ENCODE peak calls at places on chromosomes 12 and 14, in four cellular contexts. A, F, I and T are unnamed samples.

GRCh38 chr12:152440-152839 is 61.5 kb downstream of the SLC6A12 start:
- DNase-seq in A (no peak), I (no peak), F (peak; percentile 44), T (no peak)

GRCh38 chr12:102769323-102769916 is 147.6 kb downstream of the PAH start:
- DNase-seq in I (no peak), A (no peak), F (peak; percentile 76), T (peak; percentile 28)

GRCh38 chr12:42283739-42284138 is 42.2 kb downstream of the ZCRB1 start:
- DNase-seq in F (no peak), A (no peak), I (no peak), T (no peak)

GRCh38 chr12:84973026-84973425 is 60.4 kb upstream of the SLC6A15 start:
- DNase-seq in I (no peak), F (peak; percentile 49), A (no peak), T (no peak)

GRCh38 chr12:88202500-88202899 is 60.4 kb downstream of the TMTC3 start:
- DNase-seq in A (no peak), F (peak; percentile 38), I (no peak), T (no peak)

GRCh38 chr12:125070117-125070516 is 4.9 kb downstream of the AACS start:
- DNase-seq in I (no peak), F (peak; percentile 20), A (no peak), T (no peak)

GRCh38 chr12:63151898-63152700 is 1.1 kb upstream of the AVPR1A start:
- DNase-seq in F (peak; percentile 70), I (no peak), A (peak; percentile 48), T (no peak)

GRCh38 chr14:54291491-54292191 is 105.2 kb upstream of the CDKN3 start:
- DNase-seq in A (no peak), I (no peak), F (no peak), T (no peak)

GRCh38 chr14:54498095-54498531 is 9.3 kb upstream of the GMFB start:
- DNase-seq in A (no peak), F (no peak), I (no peak), T (no peak)

GRCh38 chr12:123134265-123134664 is 16.6 kb downstream of the PITPNM2 start:
- DNase-seq in I (no peak), A (no peak), F (no peak), T (no peak)

GRCh38 chr12:88142610-88142991 is 494 bp downstream of the TMTC3 start:
- DNase-seq in F (no peak), I (no peak), A (peak; percentile 81), T (no peak)

GRCh38 chr12:94614288-94614721 is 36.1 kb downstream of the TMCC3 start:
- DNase-seq in F (peak; percentile 45), A (no peak), I (no peak), T (no peak)

GRCh38 chr12:31207799-31208465 is 118.0 kb downstream of the SINHCAF start:
- DNase-seq in F (no peak), A (no peak), I (no peak), T (no peak)

GRCh38 chr14:19838433-19838832 is 34.9 kb downstream of the OR4N2 start:
- DNase-seq in F (no peak), I (no peak), A (no peak), T (no peak)

GRCh38 chr14:52275372-52275771 is 7.9 kb downstream of the PTGDR start:
- DNase-seq in I (no peak), A (no peak), F (no peak), T (no peak)

GRCh38 chr14:64465208-64465821 is at the start of gene AKAP5:
- DNase-seq in A (peak; percentile 87), F (peak; percentile 80), I (peak; percentile 67), T (no peak)

GRCh38 chr12:5874514-5874913 is 70.5 kb downstream of the ANO2 start:
- DNase-seq in I (no peak), F (no peak), A (no peak), T (no peak)

GRCh38 chr14:36522347-36522971 is 2.4 kb upstream of the NKX2-1 start:
- DNase-seq in A (peak; percentile 67), F (no peak), I (no peak), T (no peak)

GRCh38 chr12:91413591-91413990 is 231.0 kb upstream of the DCN start:
- DNase-seq in A (no peak), I (no peak), F (peak; percentile 82), T (peak; percentile 62)

GRCh38 chr12:87870061-87870460 is 159.1 kb downstream of the C12orf50 start:
- DNase-seq in A (no peak), I (no peak), F (peak; percentile 47), T (no peak)

GRCh38 chr12:105172037-105172436 is 63.9 kb downstream of the APPL2 start:
- DNase-seq in F (no peak), A (no peak), I (no peak), T (no peak)

GRCh38 chr12:120342567-120343537 is 15.3 kb upstream of the PLA2G1B start:
- DNase-seq in A (no peak), F (no peak), I (no peak), T (no peak)

GRCh38 chr12:57452937-57453509 is 2.1 kb upstream of the INHBE start:
- DNase-seq in F (peak; percentile 90), I (peak; percentile 45), A (peak; percentile 90), T (peak; percentile 45)

GRCh38 chr14:95432152-95433093 is 84.0 kb downstream of the SYNE3 start:
- DNase-seq in I (no peak), F (peak; percentile 60), A (no peak), T (no peak)

GRCh38 chr14:77000340-77001235 is 27.9 kb downstream of the IRF2BPL start:
- DNase-seq in F (peak; percentile 82), A (peak; percentile 77), I (no peak), T (no peak)

GRCh38 chr14:64234877-64235651 is 59.1 kb downstream of the ESR2 start:
- DNase-seq in I (no peak), F (no peak), A (no peak), T (no peak)

GRCh38 chr12:96070670-96071279 is 35.4 kb upstream of the LTA4H start:
- DNase-seq in F (peak; percentile 55), A (no peak), I (no peak), T (no peak)

GRCh38 chr14:32453857-32454810 is 125.0 kb downstream of the AKAP6 start:
- DNase-seq in F (peak; percentile 31), A (no peak), I (no peak), T (no peak)

GRCh38 chr14:106396999-106397398 is 870.6 kb downstream of the TMEM121 start:
- DNase-seq in I (no peak), F (no peak), A (no peak), T (no peak)

GRCh38 chr14:106390947-106391346 is 864.6 kb downstream of the TMEM121 start:
- DNase-seq in A (no peak), F (no peak), I (no peak), T (no peak)

GRCh38 chr14:106390401-106390800 is 864.0 kb downstream of the TMEM121 start:
- DNase-seq in I (no peak), F (no peak), A (no peak), T (no peak)

GRCh38 chr14:106395460-106396050 is 869.2 kb downstream of the TMEM121 start:
- DNase-seq in I (no peak), A (no peak), F (no peak), T (no peak)

GRCh38 chr14:106393742-106394141 is 867.4 kb downstream of the TMEM121 start:
- DNase-seq in A (no peak), I (no peak), F (no peak), T (no peak)
- TF ChIP-seq CTCF in A (no peak), I (no peak), F (no peak), T (no peak)

GRCh38 chr14:22221508-22221907 is 367.5 kb downstream of the DAD1 start:
- DNase-seq in F (no peak), I (no peak), A (no peak), T (no peak)
- TF ChIP-seq CTCF in F (peak; percentile 39), I (peak; percentile 36), A (peak; percentile 24), T (peak; percentile 36)

DNA sequence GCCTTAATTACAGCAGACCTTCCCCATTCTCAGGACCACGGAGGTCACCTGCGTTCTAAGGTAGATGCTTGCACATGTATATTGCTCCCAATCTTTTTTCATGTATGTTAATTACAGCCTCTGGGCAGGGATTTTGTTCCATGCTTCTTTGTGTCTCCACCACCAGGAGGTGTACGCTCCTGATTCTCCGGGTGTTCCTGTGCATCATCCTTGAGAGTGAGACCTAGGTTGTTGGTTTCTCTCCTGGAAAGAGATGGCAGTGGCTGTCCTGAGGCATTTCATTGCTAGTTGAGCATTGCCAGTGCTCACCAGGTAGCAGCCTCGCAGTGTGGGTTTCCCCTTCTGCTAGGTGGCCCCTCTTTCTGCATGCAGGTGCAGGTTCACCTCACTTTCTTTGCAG is 52.8 kb downstream of the KCNK13 start:
- DNase-seq in A (no peak), I (no peak), F (no peak), T (no peak)
- TF ChIP-seq CTCF in A (no peak), I (no peak), F (no peak), T (peak; percentile 18)

GRCh38 chr14:103854822-103855733 is 7.7 kb upstream of the PPP1R13B start:
- DNase-seq in A (peak; percentile 78), I (no peak), F (no peak), T (no peak)
- TF ChIP-seq CTCF in A (no peak), I (no peak), F (no peak), T (no peak)

GRCh38 chr12:4720637-4720995 is 416 bp downstream of the GALNT8 start:
- DNase-seq in I (no peak), F (no peak), A (no peak), T (no peak)

GRCh38 chr12:4714879-4715278 is 5.3 kb upstream of the GALNT8 start:
- DNase-seq in F (no peak), I (no peak), A (no peak), T (no peak)

GRCh38 chr12:4723226-4723625 is 3.0 kb downstream of the GALNT8 start:
- DNase-seq in F (no peak), I (no peak), A (no peak), T (no peak)

GRCh38 chr12:4719821-4720636 is at the start of gene GALNT8:
- DNase-seq in I (no peak), F (no peak), A (no peak), T (no peak)

GRCh38 chr12:4717806-4718205 is 2.4 kb upstream of the GALNT8 start:
- DNase-seq in F (no peak), I (no peak), A (no peak), T (no peak)
- TF ChIP-seq CTCF in F (no peak), I (no peak), A (no peak), T (no peak)

GRCh38 chr12:1594045-1594294 is 411 bp downstream of the FBXL14 start:
- DNase-seq in A (no peak), F (peak; percentile 89), I (peak; percentile 72), T (no peak)
- TF ChIP-seq CTCF in A (no peak), F (no peak), I (no peak), T (no peak)

GRCh38 chr12:7667025-7667575 is 1.4 kb upstream of the APOBEC1 start:
- DNase-seq in I (no peak), F (peak; percentile 6), A (no peak), T (no peak)
- TF ChIP-seq CTCF in I (no peak), F (peak; percentile 31), A (no peak), T (peak; percentile 36)